ENCODE peak calls at places on chromosomes 6 and 20, in six cellular contexts. O is HCT116, E is K562, T is HepG2, B is GM12878, F is H1. V is an unnamed sample. For H3K36me3, the result is how much of the 10 kb centered on the place peaks cover.

GRCh38 chr6:96391776-96392175 is 129.8 kb upstream of the UFL1 start:
- DNase-seq in T (no peak), E (no peak), B (no peak), F (peak), O (no peak), V (peak)

GRCh38 chr6:84081222-84081621 is 47.6 kb downstream of the MRAP2 start:
- DNase-seq in E (no peak), T (no peak), F (no peak), O (no peak), B (no peak), V (no peak)

GRCh38 chr20:59808729-59809381 is 124.6 kb downstream of the SYCP2 start:
- DNase-seq in E (no peak), F (no peak), B (no peak), T (no peak), O (no peak), V (no peak)

GRCh38 chr6:136524936-136525413 is 25.2 kb downstream of the MAP7 start:
- DNase-seq in B (no peak), F (no peak), T (no peak), E (no peak), O (no peak), V (no peak)

GRCh38 chr20:54197621-54198604 is 10.0 kb upstream of the PFDN4 start:
- DNase-seq in F (no peak), T (peak), B (peak), E (no peak), O (no peak), V (no peak)

GRCh38 chr6:74280130-74280692 is 584.2 kb downstream of the CD109 start:
- DNase-seq in F (no peak), O (no peak), T (no peak), B (no peak), E (no peak), V (no peak)

GRCh38 chr6:142551145-142551811 is 249.5 kb downstream of the ADGRG6 start:
- DNase-seq in T (no peak), E (no peak), F (no peak), B (no peak), O (peak), V (no peak)

GRCh38 chr6:154367839-154368695 is 11.5 kb upstream of the IPCEF1 start:
- DNase-seq in O (no peak), T (no peak), F (no peak), B (no peak), E (no peak), V (no peak)

GRCh38 chr6:150250826-150251225 is 108.0 kb downstream of the PPP1R14C start:
- DNase-seq in F (no peak), B (no peak), E (peak), T (no peak), O (no peak), V (no peak)

DNA sequence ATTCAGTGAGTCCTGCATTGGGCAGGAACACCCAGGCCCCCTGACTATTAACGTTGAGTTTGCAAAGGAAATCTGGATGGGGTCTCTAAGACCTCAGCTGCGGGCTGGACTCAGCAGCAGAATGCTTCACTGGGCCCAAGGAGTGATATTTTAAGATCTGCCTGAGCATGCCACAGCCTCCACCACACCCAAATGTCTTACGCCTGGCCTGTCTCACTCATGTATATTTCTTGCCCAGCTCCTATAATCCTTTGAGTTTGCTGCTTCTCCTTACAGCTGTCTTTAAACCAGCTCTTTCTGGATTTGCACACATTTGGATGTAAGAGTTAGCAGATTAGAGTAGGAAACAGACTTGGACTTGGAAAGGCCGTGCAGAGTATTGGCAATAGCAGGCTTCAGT is 16.3 kb downstream of the CASS4 start:
- DNase-seq in T (no peak), B (no peak), F (no peak), E (no peak), O (no peak), V (no peak)
- TF ChIP-seq ZNF274 in T (no peak), B (no peak), F (no peak), E (no peak), O (no peak), V (no peak)

GRCh38 chr6:144185133-144185836 is 35.0 kb downstream of the STX11 start:
- DNase-seq in B (no peak), F (no peak), E (no peak), T (no peak), O (no peak), V (no peak)
- TF ChIP-seq YY1 in B (no peak), F (no peak), E (no peak), T (no peak), O (no peak), V (no peak)

DNA sequence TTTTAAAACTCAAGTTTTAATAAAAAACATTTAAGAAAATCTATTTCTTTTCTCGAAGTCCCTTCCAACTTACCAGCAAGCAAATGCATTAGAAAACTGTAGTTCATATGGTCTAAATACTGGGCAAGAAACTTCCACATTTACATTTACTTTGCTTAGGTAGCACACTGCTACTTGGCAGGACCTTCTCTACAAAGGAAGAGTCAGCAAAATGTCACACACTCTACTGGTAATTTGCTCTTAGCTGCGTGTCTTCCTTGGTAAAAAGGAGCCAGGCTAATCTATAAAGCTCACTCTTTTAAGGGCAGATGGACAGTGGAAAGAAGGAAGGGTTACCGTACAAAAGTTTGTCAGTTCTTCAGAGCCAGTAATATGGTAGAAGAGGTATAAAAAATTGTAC is 45.7 kb downstream of the MAP3K7 start:
- DNase-seq in E (no peak), T (no peak), O (no peak), B (no peak), F (no peak), V (no peak)
- H3K36me3 ChIP-seq in E (under half), T (under half), O (under half), B (under half), F (under half), V (under half)

GRCh38 chr20:48359692-48360337 is 468.0 kb downstream of the PREX1 start:
- DNase-seq in T (peak), B (peak), F (no peak), E (peak), O (no peak), V (no peak)
- TF ChIP-seq ZNF274 in T (no peak), B (no peak), F (no peak), E (no peak), O (no peak), V (no peak)

GRCh38 chr6:108684809-108685329 is 124.2 kb downstream of the FOXO3 start:
- DNase-seq in B (no peak), T (no peak), O (no peak), F (no peak), E (peak), V (no peak)
- TF ChIP-seq YY1 in B (no peak), T (no peak), O (no peak), F (no peak), E (no peak), V (no peak)

GRCh38 chr6:47603995-47604394 is 94.4 kb upstream of the ADGRF4 start:
- DNase-seq in T (no peak), F (no peak), B (no peak), E (no peak), O (no peak), V (no peak)
- H3K36me3 ChIP-seq in T (under half), F (under half), B (under half), E (half or more), O (under half), V (under half)

DNA sequence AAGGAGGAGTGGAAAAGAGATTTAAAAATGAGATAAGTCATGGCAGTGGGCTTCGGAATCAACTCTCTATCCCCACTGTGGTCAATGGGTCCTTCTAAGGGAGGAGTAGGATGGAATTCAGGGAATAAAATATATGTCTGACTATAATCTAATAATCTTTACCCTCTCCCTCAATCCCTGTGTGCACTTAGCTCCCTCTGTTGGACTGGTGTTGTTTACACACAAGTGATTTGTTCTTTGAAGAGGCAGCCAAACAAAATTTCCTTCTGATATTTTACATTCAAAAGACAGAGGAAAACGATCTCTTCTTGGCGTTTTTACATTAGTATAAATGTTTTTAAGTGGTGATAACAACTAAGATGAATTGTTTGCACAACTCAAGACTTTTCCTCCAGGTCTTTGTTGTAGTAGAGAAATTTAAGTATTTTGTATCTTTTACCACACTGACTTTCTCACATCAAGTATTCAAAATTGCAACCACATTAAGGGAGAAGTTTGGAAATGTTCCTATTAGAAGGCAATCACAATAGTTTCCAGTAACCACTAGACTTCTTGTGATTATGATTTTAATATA is 317.7 kb downstream of the CENPW start:
- DNase-seq in E (peak), F (no peak), O (peak), B (no peak), T (peak), V (peak)
- TF ChIP-seq ZNF274 in E (no peak), F (no peak), O (no peak), B (no peak), T (no peak), V (no peak)

V was measured in NT2/D1.